ENCODE peak calls at places on chromosomes 13 and 19, in nine cellular contexts. One of them, this sample, is unnamed.

GRCh38 chr13:51605698-51606097 is 21.4 kb downstream of the WDFY2 start:
- DNase-seq in A549: no peak
- DNase-seq in tibial nerve: no peak
- DNase-seq in testis: no peak
- DNase-seq in vagina: no peak
- DNase-seq in K562: no peak
- DNase-seq in Peyer's patch: no peak
- DNase-seq in IMR-90: no peak
- DNase-seq in endothelial cell of umbilical vein: no peak
- DNase-seq in this sample: no peak

GRCh38 chr13:47085346-47085745 is 188.5 kb upstream of the HTR2A start:
- DNase-seq in A549: no peak
- DNase-seq in tibial nerve: no peak
- DNase-seq in testis: no peak
- DNase-seq in vagina: no peak
- DNase-seq in K562: no peak
- DNase-seq in Peyer's patch: no peak
- DNase-seq in IMR-90: peak; percentile 44
- DNase-seq in endothelial cell of umbilical vein: no peak
- DNase-seq in this sample: no peak

GRCh38 chr19:10402441-10403038 is 802 bp downstream of the CDC37 start:
- DNase-seq in A549: no peak
- DNase-seq in tibial nerve: no peak
- DNase-seq in testis: no peak
- DNase-seq in vagina: no peak
- DNase-seq in K562: peak; percentile 39
- DNase-seq in Peyer's patch: no peak
- DNase-seq in IMR-90: no peak
- DNase-seq in endothelial cell of umbilical vein: peak; percentile 65
- DNase-seq in this sample: no peak

GRCh38 chr19:17510220-17510993 is 1.0 kb upstream of the PGLS start:
- DNase-seq in A549: no peak
- DNase-seq in tibial nerve: no peak
- DNase-seq in testis: no peak
- DNase-seq in vagina: no peak
- DNase-seq in K562: no peak
- DNase-seq in Peyer's patch: no peak
- DNase-seq in IMR-90: no peak
- DNase-seq in endothelial cell of umbilical vein: peak; percentile 32
- DNase-seq in this sample: no peak

GRCh38 chr19:16366433-16367268 is 42.0 kb downstream of the KLF2 start:
- DNase-seq in A549: no peak
- DNase-seq in tibial nerve: no peak
- DNase-seq in testis: peak; percentile 66
- DNase-seq in vagina: no peak
- DNase-seq in K562: no peak
- DNase-seq in Peyer's patch: peak; percentile 60
- DNase-seq in IMR-90: no peak
- DNase-seq in endothelial cell of umbilical vein: no peak
- DNase-seq in this sample: no peak

GRCh38 chr13:99220199-99220931 is 19.7 kb downstream of the UBAC2 start:
- DNase-seq in A549: no peak
- DNase-seq in tibial nerve: no peak
- DNase-seq in testis: no peak
- DNase-seq in vagina: no peak
- DNase-seq in K562: no peak
- DNase-seq in Peyer's patch: peak; percentile 47
- DNase-seq in IMR-90: no peak
- DNase-seq in endothelial cell of umbilical vein: no peak
- DNase-seq in this sample: no peak

GRCh38 chr13:25778302-25778701 is 273.5 kb downstream of the SHISA2 start:
- DNase-seq in A549: no peak
- DNase-seq in tibial nerve: no peak
- DNase-seq in testis: no peak
- DNase-seq in vagina: no peak
- DNase-seq in K562: no peak
- DNase-seq in Peyer's patch: no peak
- DNase-seq in IMR-90: no peak
- DNase-seq in endothelial cell of umbilical vein: no peak
- DNase-seq in this sample: no peak

GRCh38 chr19:47595937-47596336 is 13.0 kb upstream of the BICRA start:
- DNase-seq in A549: no peak
- DNase-seq in tibial nerve: no peak
- DNase-seq in testis: no peak
- DNase-seq in vagina: no peak
- DNase-seq in K562: no peak
- DNase-seq in Peyer's patch: no peak
- DNase-seq in IMR-90: no peak
- DNase-seq in endothelial cell of umbilical vein: peak; percentile 27
- DNase-seq in this sample: no peak

GRCh38 chr13:38042771-38043170 is 173.2 kb upstream of the TRPC4 start:
- DNase-seq in A549: no peak
- DNase-seq in tibial nerve: no peak
- DNase-seq in testis: no peak
- DNase-seq in vagina: no peak
- DNase-seq in K562: no peak
- DNase-seq in Peyer's patch: no peak
- DNase-seq in IMR-90: peak; percentile 26
- DNase-seq in endothelial cell of umbilical vein: no peak
- DNase-seq in this sample: no peak

GRCh38 chr13:32187651-32188050 is 127.5 kb downstream of the ZAR1L start:
- DNase-seq in A549: no peak
- DNase-seq in tibial nerve: no peak
- DNase-seq in testis: no peak
- DNase-seq in vagina: no peak
- DNase-seq in K562: no peak
- DNase-seq in Peyer's patch: no peak
- DNase-seq in IMR-90: no peak
- DNase-seq in endothelial cell of umbilical vein: no peak
- DNase-seq in this sample: no peak

GRCh38 chr13:32153056-32153455 is 121.5 kb downstream of the FRY start:
- DNase-seq in A549: no peak
- DNase-seq in tibial nerve: no peak
- DNase-seq in testis: no peak
- DNase-seq in vagina: no peak
- DNase-seq in K562: no peak
- DNase-seq in Peyer's patch: no peak
- DNase-seq in IMR-90: peak; percentile 88
- DNase-seq in endothelial cell of umbilical vein: peak; percentile 64
- DNase-seq in this sample: no peak

GRCh38 chr19:35170359-35171061 is 16.0 kb downstream of the FXYD5 start:
- DNase-seq in A549: no peak
- DNase-seq in tibial nerve: peak; percentile 28
- DNase-seq in testis: no peak
- DNase-seq in vagina: peak; percentile 89
- DNase-seq in K562: no peak
- DNase-seq in Peyer's patch: no peak
- DNase-seq in IMR-90: no peak
- DNase-seq in endothelial cell of umbilical vein: no peak
- DNase-seq in this sample: no peak

GRCh38 chr13:80704369-80704768 is 363.4 kb upstream of the SPRY2 start:
- DNase-seq in A549: no peak
- DNase-seq in tibial nerve: no peak
- DNase-seq in testis: no peak
- DNase-seq in vagina: no peak
- DNase-seq in K562: no peak
- DNase-seq in Peyer's patch: no peak
- DNase-seq in IMR-90: no peak
- DNase-seq in endothelial cell of umbilical vein: no peak
- DNase-seq in this sample: no peak

GRCh38 chr19:6516018-6516658 is 14.0 kb upstream of the TUBB4A start:
- DNase-seq in A549: peak; percentile 89
- DNase-seq in tibial nerve: peak; percentile 91
- DNase-seq in testis: peak; percentile 98
- DNase-seq in vagina: no peak
- DNase-seq in K562: peak; percentile 98
- DNase-seq in Peyer's patch: peak; percentile 93
- DNase-seq in IMR-90: peak; percentile 72
- DNase-seq in endothelial cell of umbilical vein: peak; percentile 97
- DNase-seq in this sample: peak; percentile 92
- H3K27ac ChIP-seq in A549: peak overlapping the region; percentile 93
- H3K27ac ChIP-seq in tibial nerve: peak overlapping the region; percentile 70
- H3K27ac ChIP-seq in testis: no peak overlapping the region
- H3K27ac ChIP-seq in vagina: peak overlapping the region; percentile 72
- H3K27ac ChIP-seq in K562: peak overlapping the region; percentile 83
- H3K27ac ChIP-seq in Peyer's patch: peak overlapping the region; percentile 64
- H3K27ac ChIP-seq in IMR-90: no peak overlapping the region
- H3K27ac ChIP-seq in endothelial cell of umbilical vein: peak overlapping the region; percentile 14
- H3K27ac ChIP-seq in this sample: no peak overlapping the region

GRCh38 chr13:50123862-50124535 is 108.8 kb downstream of the KCNRG start:
- DNase-seq in A549: peak; percentile 21
- DNase-seq in tibial nerve: peak; percentile 69
- DNase-seq in testis: peak; percentile 79
- DNase-seq in vagina: peak; percentile 98
- DNase-seq in K562: peak; percentile 92
- DNase-seq in Peyer's patch: peak; percentile 78
- DNase-seq in IMR-90: peak; percentile 97
- DNase-seq in endothelial cell of umbilical vein: peak; percentile 95
- DNase-seq in this sample: no peak

GRCh38 chr13:50124536-50125305 is 109.5 kb downstream of the KCNRG start:
- DNase-seq in A549: peak; percentile 88
- DNase-seq in tibial nerve: peak; percentile 93
- DNase-seq in testis: peak; percentile 95
- DNase-seq in vagina: no peak
- DNase-seq in K562: peak; percentile 35
- DNase-seq in Peyer's patch: peak; percentile 97
- DNase-seq in IMR-90: peak; percentile 56
- DNase-seq in endothelial cell of umbilical vein: no peak
- DNase-seq in this sample: peak; percentile 98

GRCh38 chr13:50122465-50122864 is 107.2 kb downstream of the KCNRG start:
- DNase-seq in A549: no peak
- DNase-seq in tibial nerve: no peak
- DNase-seq in testis: no peak
- DNase-seq in vagina: no peak
- DNase-seq in K562: peak; percentile 10
- DNase-seq in Peyer's patch: no peak
- DNase-seq in IMR-90: no peak
- DNase-seq in endothelial cell of umbilical vein: no peak
- DNase-seq in this sample: no peak

GRCh38 chr13:50123515-50123861 is 108.2 kb downstream of the KCNRG start:
- DNase-seq in A549: no peak
- DNase-seq in tibial nerve: no peak
- DNase-seq in testis: no peak
- DNase-seq in vagina: no peak
- DNase-seq in K562: no peak
- DNase-seq in Peyer's patch: no peak
- DNase-seq in IMR-90: no peak
- DNase-seq in endothelial cell of umbilical vein: no peak
- DNase-seq in this sample: no peak

DNA sequence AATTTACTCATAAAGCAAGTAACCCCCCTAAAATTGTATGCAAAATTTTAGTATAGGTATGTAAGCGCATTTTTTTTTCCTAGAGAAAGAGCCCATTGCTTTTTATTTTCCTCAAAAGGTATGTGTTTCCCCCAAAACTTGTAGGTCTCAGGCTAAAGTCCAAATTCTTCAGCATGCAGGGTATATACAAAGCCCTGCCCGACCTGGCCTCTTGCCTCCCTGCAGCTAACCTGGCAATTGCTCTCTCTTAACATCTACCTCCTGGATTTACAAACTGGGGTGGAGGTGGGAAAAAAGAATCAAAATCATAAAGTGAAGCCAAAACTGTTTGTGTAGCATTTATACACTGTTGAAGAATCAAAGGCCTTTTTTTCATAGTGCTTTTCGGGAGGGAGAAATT is 107.8 kb downstream of the KCNRG start:
- DNase-seq in A549: no peak
- DNase-seq in tibial nerve: no peak
- DNase-seq in testis: no peak
- DNase-seq in vagina: no peak
- DNase-seq in K562: no peak
- DNase-seq in Peyer's patch: no peak
- DNase-seq in IMR-90: no peak
- DNase-seq in endothelial cell of umbilical vein: no peak
- DNase-seq in this sample: no peak
- H3K4me1 ChIP-seq in A549: peaks cover 14% of the 10 kb centered on the region
- H3K4me1 ChIP-seq in tibial nerve: no peaks in the 10 kb centered on the region
- H3K4me1 ChIP-seq in testis: peaks cover 17% of the 10 kb centered on the region
- H3K4me1 ChIP-seq in vagina: peaks cover 34% of the 10 kb centered on the region
- H3K4me1 ChIP-seq in K562: peaks cover 27% of the 10 kb centered on the region
- H3K4me1 ChIP-seq in Peyer's patch: peaks cover 10% of the 10 kb centered on the region
- H3K4me1 ChIP-seq in IMR-90: peaks cover 7% of the 10 kb centered on the region
- H3K4me1 ChIP-seq in endothelial cell of umbilical vein: peaks cover 8% of the 10 kb centered on the region
- H3K4me1 ChIP-seq in this sample: peaks cover 9% of the 10 kb centered on the region

DNA sequence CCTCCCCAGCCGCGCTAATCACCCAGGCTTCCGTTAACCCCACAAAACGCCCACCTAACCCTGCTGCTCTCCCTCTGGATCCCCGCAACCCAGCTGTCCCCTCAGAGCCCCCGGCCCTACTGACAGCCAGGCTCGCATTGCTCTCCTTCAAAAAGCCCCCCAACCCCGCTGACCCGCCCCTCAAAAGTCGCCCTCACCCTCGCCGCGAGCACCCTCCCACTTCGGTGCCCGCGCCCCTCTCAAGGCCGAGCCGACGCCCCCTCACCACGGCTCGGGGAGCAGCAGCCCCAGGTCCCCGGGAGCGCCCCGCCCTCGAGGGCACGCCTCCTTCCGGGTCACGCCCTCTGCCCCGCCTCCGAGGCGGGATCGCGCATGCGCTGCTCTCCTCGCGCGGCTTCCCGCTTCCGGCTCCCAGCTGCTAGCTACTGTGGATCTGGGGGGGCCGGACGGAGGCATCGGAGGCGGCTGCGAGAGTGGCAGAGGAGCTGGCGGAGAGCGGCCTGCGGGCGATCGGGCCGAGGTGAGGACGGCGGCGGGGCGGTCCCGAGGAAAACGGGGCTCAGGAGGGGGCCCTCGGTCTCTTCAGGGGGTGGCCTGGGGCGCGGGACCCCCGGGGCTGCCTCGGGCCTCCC is 46.1 kb downstream of the ARHGEF18 start:
- DNase-seq in A549: peak; percentile 54
- DNase-seq in tibial nerve: peak; percentile 75
- DNase-seq in testis: peak; percentile 88
- DNase-seq in vagina: no peak
- DNase-seq in K562: peak; percentile 98
- DNase-seq in Peyer's patch: peak; percentile 83
- DNase-seq in IMR-90: peak; percentile 87
- DNase-seq in endothelial cell of umbilical vein: peak; percentile 93
- DNase-seq in this sample: peak; percentile 91
- TF ChIP-seq POLR2A in A549: peak; percentile 65
- TF ChIP-seq POLR2A in tibial nerve: peak; percentile 62
- TF ChIP-seq POLR2A in testis: no peak
- TF ChIP-seq POLR2A in vagina: no peak
- TF ChIP-seq POLR2A in K562: peak; percentile 75
- TF ChIP-seq POLR2A in Peyer's patch: peak; percentile 95
- TF ChIP-seq POLR2A in IMR-90: peak; percentile 49
- TF ChIP-seq POLR2A in endothelial cell of umbilical vein: peak; percentile 90
- TF ChIP-seq POLR2A in this sample: peak; percentile 68

DNA sequence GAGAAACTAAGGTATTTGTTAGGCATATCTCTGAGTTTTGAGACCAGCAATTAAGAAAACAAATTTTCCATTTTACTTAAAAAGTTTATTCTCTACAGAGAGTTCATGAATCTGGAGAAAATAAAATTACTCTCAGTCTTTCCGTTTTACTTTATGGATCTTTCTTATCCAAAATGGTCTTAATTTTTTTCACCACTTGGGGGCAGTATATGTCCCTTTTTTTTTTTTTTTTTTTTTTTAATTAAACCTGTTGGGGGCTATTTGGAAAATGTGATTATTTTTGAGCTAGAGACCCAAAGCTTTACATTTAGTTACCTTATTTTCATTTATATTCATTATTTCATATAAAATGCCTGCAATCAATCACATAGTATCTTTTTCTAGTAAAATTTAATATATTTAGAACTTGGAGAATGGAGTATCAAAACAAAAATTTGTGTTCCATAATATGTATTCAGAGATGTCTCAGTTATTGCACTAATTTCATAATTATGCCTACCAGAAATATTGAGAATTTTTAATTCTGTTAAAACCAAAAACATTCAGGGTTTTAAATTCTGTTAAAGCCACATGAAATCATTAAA is 27.1 kb downstream of the PIBF1 start:
- DNase-seq in A549: no peak
- DNase-seq in tibial nerve: no peak
- DNase-seq in testis: no peak
- DNase-seq in vagina: no peak
- DNase-seq in K562: peak; percentile 9
- DNase-seq in Peyer's patch: no peak
- DNase-seq in IMR-90: peak; percentile 6
- DNase-seq in endothelial cell of umbilical vein: peak; percentile 25
- DNase-seq in this sample: no peak
- H3K27ac ChIP-seq in A549: peak overlapping the region; percentile 65
- H3K27ac ChIP-seq in tibial nerve: no peak overlapping the region
- H3K27ac ChIP-seq in testis: no peak overlapping the region
- H3K27ac ChIP-seq in vagina: no peak overlapping the region
- H3K27ac ChIP-seq in K562: no peak overlapping the region
- H3K27ac ChIP-seq in Peyer's patch: no peak overlapping the region
- H3K27ac ChIP-seq in IMR-90: no peak overlapping the region
- H3K27ac ChIP-seq in endothelial cell of umbilical vein: no peak overlapping the region
- H3K27ac ChIP-seq in this sample: no peak overlapping the region

This sample was measured in right lobe of liver.